ENCODE peak calls at places on chromosome 1, in seven cellular contexts. J, X, K, Y, R, N and M are unnamed samples. For H3K36me3, the result is how much of the 10 kb centered on the place peaks cover.

GRCh38 chr1:18411321-18411720 is 69.4 kb upstream of the KLHDC7A start:
- DNase-seq in J (no peak), X (no peak), K (no peak), Y (no peak), R (no peak), N (no peak), M (no peak)

GRCh38 chr1:180228648-180229482 is 1.2 kb upstream of the LHX4 start:
- DNase-seq in J (no peak), X (no peak), K (no peak), Y (no peak), R (no peak), N (peak), M (no peak)

GRCh38 chr1:109181085-109181806 is 32.5 kb upstream of the SARS1 start:
- DNase-seq in J (no peak), X (peak), K (no peak), Y (peak), R (no peak), N (no peak), M (no peak)

GRCh38 chr1:185348296-185348695 is 31.3 kb upstream of the IVNS1ABP start:
- DNase-seq in J (no peak), X (no peak), K (no peak), Y (no peak), R (no peak), N (no peak), M (no peak)

GRCh38 chr1:87093286-87093685 is 178.9 kb downstream of the HS2ST1 start:
- DNase-seq in J (no peak), X (no peak), K (peak), Y (peak), R (no peak), N (no peak), M (no peak)

GRCh38 chr1:206631085-206631509 is 4.2 kb upstream of the DYRK3 start:
- DNase-seq in J (peak), X (peak), K (peak), Y (peak), R (peak), N (peak), M (no peak)

GRCh38 chr1:181128592-181129497 is 40.3 kb downstream of the IER5 start:
- DNase-seq in J (no peak), X (no peak), K (no peak), Y (no peak), R (no peak), N (peak), M (no peak)

GRCh38 chr1:48851638-48852037 is 74.9 kb upstream of the BEND5 start:
- DNase-seq in J (no peak), X (no peak), K (no peak), Y (no peak), R (no peak), N (no peak), M (peak)

GRCh38 chr1:68276448-68276847 is 44.1 kb upstream of the WLS start:
- DNase-seq in J (no peak), X (no peak), K (no peak), Y (no peak), R (no peak), N (no peak), M (no peak)

GRCh38 chr1:79976287-79976686 is 969.8 kb upstream of the ADGRL4 start:
- DNase-seq in J (no peak), X (no peak), K (no peak), Y (no peak), R (no peak), N (no peak), M (no peak)

GRCh38 chr1:79981483-79981882 is 975.0 kb upstream of the ADGRL4 start:
- DNase-seq in J (no peak), X (no peak), K (no peak), Y (no peak), R (no peak), N (no peak), M (no peak)

GRCh38 chr1:79982218-79982617 is 975.7 kb upstream of the ADGRL4 start:
- DNase-seq in J (peak), X (peak), K (no peak), Y (peak), R (peak), N (no peak), M (peak)
- H3K4me3 ChIP-seq in J (peak), X (no peak), K (no peak), Y (no peak), R (no peak), N (no peak), M (no peak)

GRCh38 chr1:228906461-228906860 is 171.2 kb downstream of the RHOU start:
- DNase-seq in J (no peak), X (no peak), K (no peak), Y (no peak), R (no peak), N (no peak), M (no peak)

GRCh38 chr1:228903573-228904122 is 168.4 kb downstream of the RHOU start:
- DNase-seq in J (no peak), X (no peak), K (peak), Y (no peak), R (no peak), N (no peak), M (no peak)

GRCh38 chr1:228904222-228904621 is 168.9 kb downstream of the RHOU start:
- DNase-seq in J (no peak), X (no peak), K (no peak), Y (no peak), R (no peak), N (no peak), M (no peak)

GRCh38 chr1:228902781-228903572 is 167.7 kb downstream of the RHOU start:
- DNase-seq in J (peak), X (peak), K (peak), Y (peak), R (peak), N (peak), M (peak)

DNA sequence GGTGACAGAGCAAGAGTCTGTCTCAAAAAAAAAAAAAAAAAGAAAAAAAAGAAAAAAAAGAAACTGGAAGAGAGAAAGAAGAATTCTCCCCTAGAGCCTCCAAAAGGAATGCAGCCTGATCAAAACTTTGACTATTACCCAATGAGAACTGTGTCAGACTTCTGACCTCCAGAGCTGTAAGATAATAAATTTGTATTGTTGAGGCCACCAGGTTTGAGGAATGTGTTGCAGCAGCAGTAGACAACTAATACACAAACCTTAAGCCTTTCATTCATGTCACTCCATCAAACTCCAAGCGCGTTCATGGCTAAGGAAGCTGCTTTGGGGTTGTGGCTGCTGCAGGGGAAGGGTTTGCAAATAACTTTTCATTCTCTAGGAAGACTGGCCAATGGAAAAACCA is 170.3 kb downstream of the RHOU start:
- DNase-seq in J (no peak), X (no peak), K (no peak), Y (no peak), R (no peak), N (no peak), M (no peak)
- TF ChIP-seq CTCF in J (no peak), X (no peak), K (no peak), Y (no peak), R (no peak), N (no peak), M (no peak)

DNA sequence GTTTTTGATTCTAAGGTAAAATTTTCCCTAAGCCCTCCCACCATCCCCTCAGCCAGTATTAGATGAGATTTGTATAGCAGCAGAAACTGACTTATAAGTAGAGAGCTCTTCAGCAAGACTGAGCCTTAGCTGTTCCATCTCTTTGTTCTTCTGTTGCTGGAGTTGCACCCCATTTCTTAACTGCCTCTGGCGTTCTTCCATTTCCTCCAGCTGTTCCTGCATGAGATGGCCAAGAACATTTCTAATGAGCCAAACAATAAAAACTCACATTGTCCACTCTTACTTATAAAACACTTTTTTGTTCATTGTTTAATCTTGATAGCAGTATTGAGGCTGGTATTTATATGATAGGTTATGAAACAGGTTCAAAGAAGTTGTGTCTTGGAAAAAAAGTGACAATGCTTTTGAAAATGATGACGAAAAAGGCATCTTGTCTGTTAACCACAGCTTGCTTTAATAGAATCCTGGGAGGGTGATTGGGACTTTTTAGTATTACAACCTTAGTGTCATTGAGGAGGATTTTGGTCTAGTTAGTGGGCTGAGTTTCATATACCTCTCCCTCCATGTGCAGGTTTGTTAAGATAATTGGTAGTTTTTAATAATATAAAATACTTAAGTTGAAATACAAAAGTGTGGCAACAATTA is 18.3 kb downstream of the SYNC start:
- DNase-seq in J (no peak), X (peak), K (no peak), Y (peak), R (no peak), N (no peak), M (peak)
- H3K36me3 ChIP-seq in J (half or more), X (under half), K (under half), Y (under half), R (half or more), N (half or more), M (under half)

GRCh38 chr1:66809245-66809644 is 8.2 kb upstream of the INSL5 start:
- DNase-seq in J (no peak), X (no peak), K (no peak), Y (no peak), R (no peak), N (no peak), M (no peak)
- H3K4me3 ChIP-seq in J (no peak), X (no peak), K (no peak), Y (no peak), R (no peak), N (no peak), M (no peak)

DNA sequence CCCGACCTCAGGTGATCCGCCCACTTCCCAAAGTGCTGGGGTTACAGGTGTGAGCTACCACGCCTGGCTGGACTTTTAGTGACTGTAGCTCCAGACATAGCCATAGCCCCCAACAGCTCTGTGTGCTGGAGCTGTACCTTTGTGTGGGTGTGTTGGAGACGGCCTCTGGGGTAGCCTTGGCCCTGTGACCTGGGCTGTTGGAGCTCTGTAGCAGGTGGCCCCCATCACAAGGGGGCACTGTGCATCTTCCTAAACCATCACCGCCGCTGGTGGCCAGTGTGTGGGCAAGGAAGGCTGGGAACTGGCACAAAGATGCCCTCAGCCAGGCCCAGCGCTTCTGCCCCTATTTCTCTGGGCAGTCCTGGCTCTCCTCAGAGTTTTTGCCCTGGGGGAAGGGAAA is 38.4 kb upstream of the FOXO6 start:
- DNase-seq in J (peak), X (no peak), K (no peak), Y (no peak), R (peak), N (peak), M (no peak)
- TF ChIP-seq CTCF in J (peak), X (peak), K (peak), Y (peak), R (peak), N (peak), M (peak)